ENCODE peak calls at places on chromosomes 12 and 14, in four cellular contexts. M is mucosa of gallbladder, Y is left colon, Q is kidney. I is an unnamed sample.

GRCh38 chr14:22606380-22606779 is 8.3 kb downstream of the ABHD4 start:
- DNase-seq in M (no peak), Y (no peak), Q (no peak), I (no peak)

GRCh38 chr14:78519863-78520262 is 349.7 kb downstream of the NRXN3 start:
- DNase-seq in M (peak), Y (no peak), Q (no peak), I (no peak)

GRCh38 chr12:51886021-51886710 is 1.7 kb upstream of the ANKRD33 start:
- DNase-seq in M (peak), Y (peak), Q (peak), I (peak)

GRCh38 chr12:3303410-3304136 is 187.4 kb upstream of the PRMT8 start:
- DNase-seq in M (no peak), Y (no peak), Q (no peak), I (no peak)

GRCh38 chr14:67413806-67414769 is 2.1 kb upstream of the PLEK2 start:
- DNase-seq in M (no peak), Y (no peak), Q (no peak), I (no peak)

GRCh38 chr12:97414855-97415254 is 47.7 kb upstream of the RMST start:
- DNase-seq in M (no peak), Y (no peak), Q (no peak), I (no peak)

GRCh38 chr14:64510825-64511679 is 6.5 kb downstream of the ZBTB1 start:
- DNase-seq in M (peak), Y (peak), Q (no peak), I (no peak)

GRCh38 chr12:4615667-4616066 is 33.2 kb downstream of the AKAP3 start:
- DNase-seq in M (no peak), Y (no peak), Q (no peak), I (no peak)

GRCh38 chr14:66638688-66639087 is 130.7 kb downstream of the GPHN start:
- DNase-seq in M (no peak), Y (no peak), Q (no peak), I (no peak)

GRCh38 chr12:23039834-23040233 is 414.9 kb downstream of the ETNK1 start:
- DNase-seq in M (no peak), Y (no peak), Q (no peak), I (no peak)

GRCh38 chr12:57522887-57523705 is 472 bp downstream of the MBD6 start:
- DNase-seq in M (peak), Y (peak), Q (peak), I (peak)

GRCh38 chr12:74382994-74383393 is 154.6 kb upstream of the ATXN7L3B start:
- DNase-seq in M (no peak), Y (no peak), Q (no peak), I (no peak)

I was measured in CMK.